ENCODE peak calls at places on chromosomes 5 and 9, in five cellular contexts. One of them, this sample, is unnamed.

GRCh38 chr5:74035521-74035937 is 409.5 kb downstream of the ARHGEF28 start:
- DNase-seq in hypothalamus: no peak
- DNase-seq in GM03348: peak; percentile 58
- DNase-seq in smooth muscle cell of the brain vasculature: peak; percentile 31
- DNase-seq in T-cell: no peak
- DNase-seq in this sample: peak; percentile 22

GRCh38 chr5:13316191-13316590 is 628.3 kb downstream of the DNAH5 start:
- DNase-seq in hypothalamus: no peak
- DNase-seq in GM03348: no peak
- DNase-seq in smooth muscle cell of the brain vasculature: no peak
- DNase-seq in T-cell: no peak
- DNase-seq in this sample: no peak

GRCh38 chr9:34562136-34562745 is 27.3 kb downstream of the CNTFR start:
- DNase-seq in hypothalamus: no peak
- DNase-seq in GM03348: no peak
- DNase-seq in smooth muscle cell of the brain vasculature: no peak
- DNase-seq in T-cell: no peak
- DNase-seq in this sample: no peak

GRCh38 chr9:7129391-7129790 is 371.6 kb downstream of the KDM4C start:
- DNase-seq in hypothalamus: no peak
- DNase-seq in GM03348: no peak
- DNase-seq in smooth muscle cell of the brain vasculature: no peak
- DNase-seq in T-cell: no peak
- DNase-seq in this sample: no peak

GRCh38 chr5:19519448-19519847 is 468.6 kb downstream of the CDH18 start:
- DNase-seq in hypothalamus: no peak
- DNase-seq in GM03348: no peak
- DNase-seq in smooth muscle cell of the brain vasculature: no peak
- DNase-seq in T-cell: no peak
- DNase-seq in this sample: no peak

GRCh38 chr5:56200856-56201638 is 32.1 kb downstream of the ANKRD55 start:
- DNase-seq in hypothalamus: no peak
- DNase-seq in GM03348: peak; percentile 69
- DNase-seq in smooth muscle cell of the brain vasculature: peak; percentile 45
- DNase-seq in T-cell: peak; percentile 17
- DNase-seq in this sample: peak; percentile 79

GRCh38 chr5:145587308-145588071 is 247.7 kb downstream of the PRELID2 start:
- DNase-seq in hypothalamus: no peak
- DNase-seq in GM03348: peak; percentile 69
- DNase-seq in smooth muscle cell of the brain vasculature: peak; percentile 40
- DNase-seq in T-cell: no peak
- DNase-seq in this sample: peak; percentile 2

GRCh38 chr5:17426104-17426739 is 71.8 kb upstream of the TAF11L2 start:
- DNase-seq in hypothalamus: no peak
- DNase-seq in GM03348: no peak
- DNase-seq in smooth muscle cell of the brain vasculature: no peak
- DNase-seq in T-cell: no peak
- DNase-seq in this sample: no peak

GRCh38 chr5:123455640-123456039 is 32.4 kb upstream of the CEP120 start:
- DNase-seq in hypothalamus: no peak
- DNase-seq in GM03348: no peak
- DNase-seq in smooth muscle cell of the brain vasculature: no peak
- DNase-seq in T-cell: no peak
- DNase-seq in this sample: no peak

GRCh38 chr5:172562443-172562842 is 78.6 kb upstream of the NEURL1B start:
- DNase-seq in hypothalamus: no peak
- DNase-seq in GM03348: no peak
- DNase-seq in smooth muscle cell of the brain vasculature: no peak
- DNase-seq in T-cell: no peak
- DNase-seq in this sample: no peak